ENCODE peak calls at places on chromosome 5, in six cellular contexts. Q is SK-N-SH, Z is H1, K is K562, J is HCT116, P is vagina. A is an unnamed sample.

GRCh38 chr5:178793696-178794095 is 63.2 kb upstream of the ZNF354A start:
- DNase-seq in Q (no peak), Z (no peak), K (no peak), J (no peak), P (no peak), A (no peak)

GRCh38 chr5:82494942-82495341 is 216.8 kb upstream of the RPS23 start:
- DNase-seq in Q (no peak), Z (no peak), K (peak; percentile 8), J (no peak), P (no peak), A (no peak)

GRCh38 chr5:115766608-115767007 is 49.9 kb downstream of the CDO1 start:
- DNase-seq in Q (no peak), Z (no peak), K (no peak), J (no peak), P (no peak), A (no peak)

GRCh38 chr5:53343187-53343586 is 137.2 kb upstream of the FST start:
- DNase-seq in Q (no peak), Z (no peak), K (no peak), J (no peak), P (no peak), A (no peak)

GRCh38 chr5:140794594-140795258 is at the start of gene PCDHA2:
- DNase-seq in Q (no peak), Z (no peak), K (peak; percentile 6), J (no peak), P (no peak), A (no peak)

GRCh38 chr5:127011151-127011550 is 19.2 kb downstream of the MARCHF3 start:
- DNase-seq in Q (no peak), Z (no peak), K (no peak), J (no peak), P (no peak), A (no peak)

GRCh38 chr5:165457854-165458481 is 1952.5 kb downstream of the MAT2B start:
- DNase-seq in Q (peak; percentile 32), Z (peak; percentile 9), K (peak; percentile 1), J (no peak), P (no peak), A (no peak)

GRCh38 chr5:45694255-45694834 is 1.8 kb downstream of the HCN1 start:
- DNase-seq in Q (no peak), Z (no peak), K (no peak), J (no peak), P (no peak), A (no peak)

GRCh38 chr5:81488862-81489261 is 94.9 kb upstream of the ACOT12 start:
- DNase-seq in Q (no peak), Z (no peak), K (no peak), J (no peak), P (no peak), A (no peak)

GRCh38 chr5:40652441-40653220 is 27.1 kb upstream of the PTGER4 start:
- DNase-seq in Q (no peak), Z (no peak), K (no peak), J (no peak), P (no peak), A (no peak)
- H3K4me1 ChIP-seq in Q (no peaks in the 10 kb centered on the region), Z (no peaks in the 10 kb centered on the region), K (no peaks in the 10 kb centered on the region), J (no peaks in the 10 kb centered on the region), P (no peaks in the 10 kb centered on the region), A (peaks cover 27% of the 10 kb centered on the region)

DNA sequence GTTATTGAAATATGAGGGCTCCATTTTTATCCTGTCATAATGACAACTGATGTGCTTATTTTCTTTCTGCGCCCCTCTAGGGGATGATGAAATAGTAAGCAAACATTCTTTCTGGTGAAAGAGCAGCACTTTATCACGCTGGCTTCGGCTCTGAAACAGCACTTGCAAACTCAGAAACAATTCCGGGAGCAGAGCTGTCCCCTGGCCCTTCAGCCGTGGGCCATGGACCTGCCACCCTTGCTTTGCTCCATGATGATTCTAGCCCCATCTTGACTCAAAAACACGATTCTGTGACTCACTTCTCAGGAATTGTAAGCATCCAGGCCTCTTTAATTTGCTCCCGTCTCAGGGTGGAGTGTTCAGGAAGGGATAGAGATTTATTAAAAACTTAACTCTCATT is 431.7 kb downstream of the IRX1 start:
- DNase-seq in Q (no peak), Z (no peak), K (no peak), J (no peak), P (no peak), A (no peak)
- TF ChIP-seq POLR2AphosphoS5 in Q (no peak), Z (no peak), K (no peak), J (no peak), P (no peak), A (no peak)

GRCh38 chr5:180161420-180162303 is 47.3 kb downstream of the RASGEF1C start:
- DNase-seq in Q (peak; percentile 80), Z (no peak), K (peak; percentile 23), J (no peak), P (no peak), A (no peak)
- TF ChIP-seq CTCF in Q (no peak), Z (peak; percentile 43), K (peak; percentile 34), J (no peak), P (no peak), A (no peak)

DNA sequence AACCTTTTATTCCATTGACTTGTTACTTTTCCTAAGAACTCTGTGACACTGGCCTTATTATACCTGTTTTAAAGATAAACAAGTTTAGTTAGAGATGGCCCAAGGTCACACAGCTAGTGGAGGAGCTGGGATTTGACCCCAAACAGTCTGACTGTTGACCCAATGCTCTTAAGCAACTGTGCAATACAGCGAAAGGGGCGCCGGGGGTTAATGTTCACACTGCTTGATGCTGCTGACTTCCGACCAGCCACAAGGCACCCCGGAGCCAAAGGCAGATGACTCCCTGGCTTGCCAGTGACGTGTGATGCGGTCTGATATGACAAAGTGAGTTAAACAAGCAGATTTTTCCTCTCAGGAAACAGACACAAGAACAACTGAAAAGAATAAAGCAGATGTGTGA is 23.9 kb downstream of the PIK3R1 start:
- DNase-seq in Q (peak; percentile 72), Z (no peak), K (peak; percentile 62), J (no peak), P (no peak), A (peak; percentile 92)
- H3K4me1 ChIP-seq in Q (peaks cover 18% of the 10 kb centered on the region), Z (no peaks in the 10 kb centered on the region), K (no peaks in the 10 kb centered on the region), J (no peaks in the 10 kb centered on the region), P (peaks cover 96% of the 10 kb centered on the region), A (peaks cover 100% of the 10 kb centered on the region)

GRCh38 chr5:133741396-133741795 is 129.1 kb upstream of the FSTL4 start:
- DNase-seq in Q (no peak), Z (no peak), K (no peak), J (no peak), P (peak; percentile 49), A (no peak)
- TF ChIP-seq POLR2AphosphoS5 in Q (no peak), Z (no peak), K (no peak), J (no peak), P (no peak), A (no peak)

GRCh38 chr5:92838253-92838652 is 742.8 kb downstream of the NR2F1-AS1 start:
- DNase-seq in Q (no peak), Z (no peak), K (no peak), J (peak; percentile 13), P (no peak), A (no peak)
- TF ChIP-seq CTCF in Q (no peak), Z (no peak), K (no peak), J (peak; percentile 34), P (no peak), A (no peak)

GRCh38 chr5:143124593-143124992 is 278.9 kb downstream of the NR3C1 start:
- DNase-seq in Q (peak; percentile 20), Z (no peak), K (peak; percentile 60), J (no peak), P (no peak), A (no peak)
- H3K4me1 ChIP-seq in Q (no peaks in the 10 kb centered on the region), Z (peaks cover 8% of the 10 kb centered on the region), K (peaks cover 4% of the 10 kb centered on the region), J (no peaks in the 10 kb centered on the region), P (peaks cover 23% of the 10 kb centered on the region), A (peaks cover 8% of the 10 kb centered on the region)